ENCODE peak calls at places on chromosomes 4 and X, in ten cellular contexts. Q, K, B, R, C, U, S, A, F and E are unnamed samples.

GRCh38 chrX:22486326-22486725 is 213.6 kb downstream of the CBLL2 start:
- DNase-seq in Q (no peak), K (peak), B (no peak), R (no peak), C (no peak), U (no peak), S (no peak), A (no peak), F (no peak), E (no peak)

GRCh38 chr4:119479180-119479814 is 149.3 kb downstream of the PDE5A start:
- DNase-seq in Q (no peak), K (no peak), B (no peak), R (no peak), C (no peak), U (no peak), S (no peak), A (no peak), F (no peak), E (no peak)

GRCh38 chr4:126779446-126780166 is 853.2 kb upstream of the INTU start:
- DNase-seq in Q (no peak), K (no peak), B (no peak), R (no peak), C (no peak), U (no peak), S (no peak), A (no peak), F (no peak), E (no peak)

GRCh38 chr4:84089652-84090437 is 409.2 kb downstream of the NKX6-1 start:
- DNase-seq in Q (no peak), K (no peak), B (no peak), R (no peak), C (no peak), U (no peak), S (no peak), A (no peak), F (no peak), E (no peak)

GRCh38 chr4:122914292-122914904 is 8.0 kb downstream of the NUDT6 start:
- DNase-seq in Q (no peak), K (peak), B (no peak), R (peak), C (no peak), U (no peak), S (peak), A (peak), F (no peak), E (peak)

GRCh38 chr4:72969957-72970356 is 99.6 kb downstream of the COX18 start:
- DNase-seq in Q (no peak), K (peak), B (no peak), R (peak), C (peak), U (no peak), S (peak), A (no peak), F (no peak), E (no peak)

GRCh38 chr4:61406677-61407076 is 206.6 kb downstream of the ADGRL3 start:
- DNase-seq in Q (no peak), K (no peak), B (no peak), R (no peak), C (no peak), U (no peak), S (no peak), A (no peak), F (no peak), E (no peak)

GRCh38 chr4:157143365-157143764 is 67.4 kb downstream of the GLRB start:
- DNase-seq in Q (no peak), K (no peak), B (no peak), R (no peak), C (no peak), U (no peak), S (no peak), A (no peak), F (no peak), E (no peak)

GRCh38 chr4:59729321-59729720 is 1470.8 kb upstream of the ADGRL3 start:
- DNase-seq in Q (no peak), K (no peak), B (no peak), R (no peak), C (no peak), U (no peak), S (no peak), A (no peak), F (no peak), E (no peak)

GRCh38 chrX:148836741-148837140 is 336.3 kb downstream of the AFF2 start:
- DNase-seq in Q (no peak), K (no peak), B (no peak), R (no peak), C (no peak), U (no peak), S (no peak), A (no peak), F (no peak), E (no peak)

GRCh38 chrX:133215747-133216146 is 2.4 kb downstream of the TFDP3 start:
- DNase-seq in Q (no peak), K (no peak), B (no peak), R (peak), C (peak), U (peak), S (peak), A (peak), F (no peak), E (no peak)

GRCh38 chr4:177408023-177408422 is 34.2 kb downstream of the AGA start:
- DNase-seq in Q (no peak), K (no peak), B (no peak), R (no peak), C (no peak), U (no peak), S (no peak), A (no peak), F (no peak), E (no peak)

DNA sequence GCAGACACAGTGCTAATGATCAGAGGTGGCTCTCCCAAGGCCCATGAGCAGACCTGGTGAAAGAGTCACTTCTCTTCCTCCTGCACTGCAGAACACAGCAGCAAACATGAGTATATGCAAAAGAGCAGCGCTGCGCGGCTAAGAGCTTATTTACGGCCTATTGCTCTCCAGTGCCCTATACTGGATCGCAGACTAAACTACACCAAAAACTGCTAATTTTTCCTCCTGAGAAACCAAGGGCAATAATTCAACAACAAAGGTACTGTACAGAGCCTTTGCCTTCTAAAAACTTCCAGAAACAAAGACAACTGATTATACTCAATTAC is 702.5 kb downstream of the ARAP2 start:
- DNase-seq in Q (no peak), K (no peak), B (no peak), R (no peak), C (peak), U (no peak), S (no peak), A (no peak), F (no peak), E (no peak)
- TF ChIP-seq CTCF in Q (no peak), K (no peak), B (no peak), R (no peak), C (peak), U (no peak), S (no peak), A (no peak), F (no peak), E (no peak)

DNA sequence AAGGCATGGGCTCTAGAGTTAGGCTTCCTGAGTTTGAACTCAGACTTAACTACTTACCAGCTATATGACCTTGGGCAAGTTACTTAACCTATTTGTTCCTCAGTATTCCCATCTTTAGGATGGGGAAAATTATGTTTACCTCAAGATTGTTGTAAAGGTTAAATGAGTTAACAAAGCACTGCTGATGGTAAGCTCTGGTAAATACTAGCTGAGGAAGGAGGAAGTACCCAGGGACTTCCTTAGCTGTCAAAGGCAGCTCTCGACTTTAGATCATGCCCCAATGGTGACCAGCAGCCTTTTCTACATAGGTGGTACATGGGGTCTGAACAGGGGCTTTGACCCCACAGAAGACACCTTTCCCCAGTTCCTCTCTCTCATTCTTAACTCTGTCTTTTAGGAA is 20.1 kb downstream of the ATP7A start:
- DNase-seq in Q (no peak), K (no peak), B (no peak), R (no peak), C (no peak), U (no peak), S (no peak), A (no peak), F (no peak), E (no peak)
- TF ChIP-seq CTCF in Q (no peak), K (no peak), B (no peak), R (no peak), C (no peak), U (no peak), S (no peak), A (no peak), F (no peak), E (no peak)

GRCh38 chr4:155066871-155067270 is 141.6 kb upstream of the NPY2R start:
- DNase-seq in Q (no peak), K (no peak), B (no peak), R (no peak), C (no peak), U (no peak), S (no peak), A (no peak), F (no peak), E (no peak)

GRCh38 chr4:155060419-155060818 is 148.0 kb upstream of the NPY2R start:
- DNase-seq in Q (no peak), K (peak), B (no peak), R (no peak), C (no peak), U (no peak), S (no peak), A (no peak), F (no peak), E (no peak)

GRCh38 chr4:155060873-155061272 is 147.6 kb upstream of the NPY2R start:
- DNase-seq in Q (no peak), K (no peak), B (no peak), R (no peak), C (no peak), U (no peak), S (no peak), A (no peak), F (no peak), E (no peak)

GRCh38 chr4:155062948-155063347 is 145.5 kb upstream of the NPY2R start:
- DNase-seq in Q (no peak), K (peak), B (no peak), R (no peak), C (no peak), U (no peak), S (no peak), A (no peak), F (no peak), E (no peak)
- TF ChIP-seq CTCF in Q (no peak), K (no peak), B (no peak), R (no peak), C (no peak), U (no peak), S (no peak), A (no peak), F (no peak), E (no peak)

GRCh38 chrX:18210470-18210869 is 10.2 kb downstream of the BEND2 start:
- DNase-seq in Q (no peak), K (peak), B (no peak), R (peak), C (no peak), U (no peak), S (no peak), A (no peak), F (no peak), E (no peak)
- TF ChIP-seq CTCF in Q (peak), K (no peak), B (no peak), R (no peak), C (peak), U (peak), S (peak), A (no peak), F (peak), E (peak)

GRCh38 chr4:75429208-75429607 is 85.0 kb downstream of the RCHY1 start:
- DNase-seq in Q (no peak), K (no peak), B (no peak), R (no peak), C (no peak), U (no peak), S (no peak), A (no peak), F (no peak), E (no peak)

GRCh38 chr4:75434105-75434504 is 80.1 kb downstream of the RCHY1 start:
- DNase-seq in Q (no peak), K (no peak), B (no peak), R (no peak), C (no peak), U (no peak), S (peak), A (no peak), F (no peak), E (no peak)

GRCh38 chr4:75432683-75433082 is 81.5 kb downstream of the RCHY1 start:
- DNase-seq in Q (no peak), K (peak), B (peak), R (no peak), C (peak), U (no peak), S (peak), A (peak), F (no peak), E (peak)
- TF ChIP-seq CTCF in Q (peak), K (peak), B (peak), R (peak), C (peak), U (peak), S (peak), A (peak), F (no peak), E (peak)